ENCODE peak calls at places on chromosomes 4 and X, in ten cellular contexts. L is MM.1S, G is K562, M is PC-3, I is endothelial cell of umbilical vein, J is H9, N is OCI-LY7, D is PC-9, Y is mammary epithelial cell, H is neural progenitor cell. A is an unnamed sample.
A peak's percentile ranks its signal among the peaks of the same experiment; 100 is the strongest.

GRCh38 chrX:107713205-107714195 is 62.1 kb downstream of the TSC22D3 start:
- DNase-seq in H (no peak), Y (no peak), J (no peak), N (no peak), G (no peak), I (no peak), M (no peak), D (no peak), L (no peak), A (peak; percentile 60)

GRCh38 chr4:73612032-73612431 is 8.2 kb downstream of the RASSF6 start:
- DNase-seq in J (no peak), G (no peak), L (no peak), I (no peak), M (peak; percentile 9), N (no peak), D (no peak), Y (peak; percentile 91), H (no peak), A (no peak)

GRCh38 chr4:141132689-141133145 is 552 bp downstream of the RNF150 start:
- DNase-seq in I (no peak), M (no peak), G (no peak), H (peak; percentile 75), Y (no peak), L (no peak), N (no peak), J (peak; percentile 46), D (no peak), A (no peak)

GRCh38 chr4:99324978-99325377 is 3.8 kb upstream of the ADH1B start:
- DNase-seq in J (no peak), G (no peak), I (no peak), L (no peak), Y (no peak), N (no peak), H (no peak), D (no peak), M (no peak), A (no peak)

GRCh38 chr4:121192500-121192899 is 28.4 kb upstream of the TNIP3 start:
- DNase-seq in G (no peak), N (peak; percentile 54), H (peak; percentile 56), Y (peak; percentile 35), L (peak; percentile 53), D (no peak), I (peak; percentile 31), M (peak; percentile 51), J (no peak), A (peak; percentile 79)

GRCh38 chrX:67718926-67719325 is 175.1 kb downstream of the AR start:
- DNase-seq in I (no peak), N (no peak), Y (no peak), G (no peak), M (no peak), H (no peak), L (no peak), D (no peak), J (no peak), A (no peak)

GRCh38 chr4:73609688-73610087 is 10.5 kb downstream of the RASSF6 start:
- DNase-seq in I (peak; percentile 84), Y (peak; percentile 44), G (no peak), L (no peak), M (peak; percentile 28), J (no peak), D (no peak), N (no peak), H (no peak), A (no peak)

GRCh38 chrX:3312109-3312508 is 34.3 kb downstream of the MXRA5 start:
- DNase-seq in D (no peak), I (no peak), L (no peak), G (no peak), J (no peak), M (no peak), H (no peak), N (no peak), Y (no peak), A (no peak)

DNA sequence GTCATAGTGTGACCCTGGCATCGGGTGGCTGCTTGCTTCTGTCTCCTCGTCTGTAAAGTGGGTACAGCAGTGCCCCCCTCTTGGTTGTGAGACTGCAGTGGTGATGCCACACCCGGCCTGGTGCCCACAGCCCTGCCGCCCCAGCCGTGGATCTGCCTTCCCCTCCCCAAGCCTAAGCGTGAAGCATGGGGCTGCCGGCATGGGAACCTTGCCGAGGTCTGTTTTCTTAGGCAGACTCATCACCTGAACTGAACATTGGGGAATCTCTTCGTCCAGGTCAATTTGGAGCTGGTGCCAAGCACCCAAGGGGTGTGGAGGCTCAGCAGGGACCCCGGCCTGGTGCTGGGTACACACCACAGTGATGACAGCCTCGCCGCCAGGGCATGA is 108.4 kb downstream of the PSAPL1 start:
- DNase-seq in H (no peak), N (no peak), J (no peak), I (no peak), Y (no peak), G (no peak), D (no peak), M (no peak), L (no peak), A (no peak)
- H3K27ac ChIP-seq in H (no peak overlapping the region), N (no peak overlapping the region), J (no peak overlapping the region), I (no peak overlapping the region), Y (no peak overlapping the region), G (no peak overlapping the region), D (no peak overlapping the region), M (no peak overlapping the region), L (no peak overlapping the region), A (no peak overlapping the region)

DNA sequence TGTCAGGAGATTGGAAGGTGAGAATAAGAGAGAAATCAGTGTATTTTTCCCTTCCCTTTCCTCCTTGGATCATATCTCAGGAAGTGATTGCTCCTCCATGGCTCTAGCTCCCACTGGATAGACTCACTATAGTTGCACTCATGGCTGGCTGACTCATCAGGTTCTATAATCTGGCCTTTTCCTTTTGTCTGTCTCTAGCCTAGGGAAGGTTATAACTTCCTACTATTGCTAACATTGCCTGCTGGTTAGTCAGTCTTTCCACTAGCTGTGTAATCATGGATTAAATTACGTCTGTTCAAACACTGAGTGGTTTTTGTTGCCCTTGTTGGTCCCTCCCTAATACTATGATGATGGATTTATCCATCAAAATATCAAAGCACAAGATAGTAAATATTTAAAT is 195.5 kb upstream of the VEGFC start:
- DNase-seq in D (peak; percentile 39), H (no peak), I (peak; percentile 92), M (peak; percentile 96), L (no peak), N (no peak), Y (peak; percentile 95), G (no peak), J (no peak), A (no peak)
- H3K79me2 ChIP-seq in D (no peaks in the 10 kb centered on the region), H (no peaks in the 10 kb centered on the region), I (no peaks in the 10 kb centered on the region), M (no peaks in the 10 kb centered on the region), L (no peaks in the 10 kb centered on the region), N (no peaks in the 10 kb centered on the region), Y (peaks cover 81% of the 10 kb centered on the region), G (no peaks in the 10 kb centered on the region), J (no peaks in the 10 kb centered on the region), A (no peaks in the 10 kb centered on the region)

GRCh38 chrX:41334866-41335589 is 1.1 kb downstream of the DDX3X start:
- DNase-seq in L (peak; percentile 34), J (peak; percentile 56), D (no peak), H (no peak), Y (peak; percentile 60), N (peak; percentile 68), G (peak; percentile 36), I (peak; percentile 43), M (peak; percentile 30), A (peak; percentile 73)

GRCh38 chrX:41332408-41332987 is 1.5 kb upstream of the DDX3X start:
- DNase-seq in L (peak; percentile 23), J (no peak), G (no peak), M (no peak), Y (no peak), N (peak; percentile 33), I (peak; percentile 53), H (no peak), D (peak; percentile 9), A (peak; percentile 74)

GRCh38 chrX:41333994-41334865 is at the start of gene DDX3X:
- DNase-seq in M (peak; percentile 81), J (peak; percentile 85), Y (peak; percentile 91), D (peak; percentile 69), N (peak; percentile 79), H (peak; percentile 88), G (peak; percentile 73), L (peak; percentile 83), I (peak; percentile 87), A (peak; percentile 94)

GRCh38 chrX:41332988-41333743 is 796 bp upstream of the DDX3X start:
- DNase-seq in I (peak; percentile 84), N (peak; percentile 87), H (peak; percentile 91), J (peak; percentile 93), M (peak; percentile 74), D (peak; percentile 76), G (peak; percentile 87), L (peak; percentile 86), Y (peak; percentile 82), A (peak; percentile 96)

DNA sequence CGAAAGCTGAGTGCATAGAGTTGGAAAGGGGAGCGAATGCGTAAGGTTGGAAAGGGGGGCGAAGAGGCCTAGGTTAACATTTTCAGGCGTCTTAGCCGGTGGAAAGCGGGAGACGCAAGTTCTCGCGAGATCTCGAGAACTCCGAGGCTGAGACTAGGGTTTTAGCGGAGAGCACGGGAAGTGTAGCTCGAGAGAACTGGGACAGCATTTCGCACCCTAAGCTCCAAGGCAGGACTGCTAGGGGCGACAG is 293 bp upstream of the DDX3X start:
- DNase-seq in H (peak; percentile 90), I (no peak), Y (no peak), J (no peak), M (peak; percentile 78), G (no peak), N (peak; percentile 90), L (peak; percentile 85), D (no peak), A (peak; percentile 96)
- H2AFZ ChIP-seq in H (peak overlapping the region; percentile 55), I (peak overlapping the region; percentile 63), Y (peak overlapping the region; percentile 94), J (no peak overlapping the region), M (peak overlapping the region; percentile 89), G (peak overlapping the region; percentile 93), N (peak overlapping the region; percentile 71), L (peak overlapping the region; percentile 63), D (peak overlapping the region; percentile 74), A (peak overlapping the region; percentile 98)

GRCh38 chr4:41379230-41379629 is 122.5 kb downstream of the UCHL1 start:
- DNase-seq in I (no peak), Y (no peak), D (no peak), N (no peak), J (no peak), M (no peak), H (no peak), L (no peak), G (no peak), A (no peak)

GRCh38 chr4:41384992-41385391 is 128.3 kb downstream of the UCHL1 start:
- DNase-seq in G (peak; percentile 30), Y (no peak), J (no peak), N (no peak), L (no peak), H (no peak), I (peak; percentile 99), D (no peak), M (no peak), A (no peak)

GRCh38 chr4:41380758-41381157 is 124.0 kb downstream of the UCHL1 start:
- DNase-seq in G (no peak), L (no peak), M (no peak), I (no peak), H (no peak), D (no peak), J (no peak), Y (no peak), N (no peak), A (no peak)

GRCh38 chr4:41385486-41385885 is 128.8 kb downstream of the UCHL1 start:
- DNase-seq in J (no peak), I (peak; percentile 75), M (no peak), N (no peak), Y (no peak), H (no peak), G (no peak), L (no peak), D (no peak), A (no peak)

DNA sequence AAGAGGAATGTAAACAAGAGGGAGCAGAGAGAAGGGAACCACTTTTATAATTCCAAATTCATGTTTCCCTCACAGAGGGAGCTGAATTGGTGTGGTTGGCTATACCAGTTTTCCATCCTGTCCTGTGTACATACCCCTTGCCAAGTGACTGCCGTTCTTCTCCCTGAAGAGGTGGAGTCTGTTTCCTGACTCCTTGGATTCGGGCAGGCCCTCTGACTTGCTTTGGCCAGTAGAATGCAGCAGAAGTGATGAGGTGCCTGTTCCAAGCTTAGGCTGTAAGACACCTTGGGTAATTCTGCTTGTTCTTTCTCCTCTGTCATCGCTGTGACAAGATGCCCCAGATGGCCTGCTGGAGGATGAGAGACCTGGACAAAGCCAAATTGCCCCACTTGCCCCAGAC is 124.7 kb downstream of the UCHL1 start:
- DNase-seq in D (no peak), M (no peak), H (no peak), G (no peak), J (no peak), N (no peak), L (no peak), I (no peak), Y (no peak), A (no peak)
- H3K27ac ChIP-seq in D (no peak overlapping the region), M (no peak overlapping the region), H (no peak overlapping the region), G (no peak overlapping the region), J (no peak overlapping the region), N (no peak overlapping the region), L (no peak overlapping the region), I (no peak overlapping the region), Y (no peak overlapping the region), A (no peak overlapping the region)